ENCODE peak calls at places on chromosome 21, in four cellular contexts. S, B, M and K are unnamed samples.
A peak's percentile ranks its signal among the peaks of the same experiment; 100 is the strongest.

GRCh38 chr21:38797470-38797869 is 8.3 kb upstream of the ETS2 start:
- DNase-seq in S (peak; percentile 35), B (no peak), M (no peak), K (no peak)

GRCh38 chr21:40634141-40634540 is 212.8 kb downstream of the DSCAM start:
- DNase-seq in S (no peak), B (no peak), M (no peak), K (no peak)

GRCh38 chr21:23811802-23812201 is 1795.5 kb downstream of the MRPL39 start:
- DNase-seq in S (no peak), B (no peak), M (no peak), K (no peak)

GRCh38 chr21:38716942-38717341 is 88.8 kb upstream of the ETS2 start:
- DNase-seq in S (no peak), B (no peak), M (no peak), K (no peak)

GRCh38 chr21:42657676-42658319 is 4.4 kb downstream of the PDE9A start:
- DNase-seq in S (no peak), B (no peak), M (no peak), K (no peak)

GRCh38 chr21:44425895-44426662 is 29.2 kb upstream of the LRRC3 start:
- DNase-seq in S (no peak), B (no peak), M (no peak), K (no peak)

GRCh38 chr21:41369105-41369914 is 7.5 kb downstream of the MX2 start:
- DNase-seq in S (no peak), B (no peak), M (no peak), K (no peak)

GRCh38 chr21:16072692-16073091 is 342.9 kb downstream of the USP25 start:
- DNase-seq in S (peak; percentile 29), B (peak; percentile 31), M (no peak), K (peak; percentile 87)

GRCh38 chr21:45756029-45756428 is 112.5 kb downstream of the PCBP3 start:
- DNase-seq in S (no peak), B (no peak), M (no peak), K (no peak)

GRCh38 chr21:46195595-46196195 is 11.4 kb upstream of the SPATC1L start:
- DNase-seq in S (peak; percentile 3), B (no peak), M (no peak), K (no peak)

GRCh38 chr21:41752231-41752681 is 14.6 kb downstream of the RIPK4 start:
- DNase-seq in S (peak; percentile 94), B (no peak), M (no peak), K (no peak)

GRCh38 chr21:40318371-40318770 is 451.1 kb downstream of the PCP4 start:
- DNase-seq in S (no peak), B (no peak), M (no peak), K (no peak)

GRCh38 chr21:32889596-32889995 is 118.0 kb upstream of the PAXBP1 start:
- DNase-seq in S (no peak), B (no peak), M (no peak), K (no peak)